ENCODE peak calls at places on chromosomes 7 and 10, in four cellular contexts. P, N, A and E are unnamed samples.

GRCh38 chr10:6044060-6044459 is 18.1 kb downstream of the IL2RA start:
- DNase-seq in P (no peak), N (no peak), A (no peak), E (no peak)

GRCh38 chr10:49700997-49701396 is 21.5 kb downstream of the C10orf53 start:
- DNase-seq in P (no peak), N (no peak), A (no peak), E (no peak)

GRCh38 chr7:51289608-51290370 is 26.8 kb downstream of the COBL start:
- DNase-seq in P (no peak), N (no peak), A (no peak), E (no peak)

GRCh38 chr10:7955446-7955845 is 99.0 kb upstream of the GATA3 start:
- DNase-seq in P (no peak), N (no peak), A (no peak), E (no peak)

GRCh38 chr7:151796091-151796870 is 80.6 kb downstream of the PRKAG2 start:
- DNase-seq in P (no peak), N (peak), A (no peak), E (no peak)

GRCh38 chr7:13800694-13801448 is 188.6 kb downstream of the ETV1 start:
- DNase-seq in P (no peak), N (no peak), A (no peak), E (no peak)

GRCh38 chr7:130872756-130873448 is 138.9 kb upstream of the KLF14 start:
- DNase-seq in P (no peak), N (no peak), A (no peak), E (no peak)

GRCh38 chr7:45082031-45082830 is 6.5 kb downstream of the NACAD start:
- DNase-seq in P (no peak), N (no peak), A (no peak), E (no peak)

GRCh38 chr7:35384761-35385700 is 131.1 kb upstream of the TBX20 start:
- DNase-seq in P (no peak), N (no peak), A (no peak), E (no peak)

GRCh38 chr7:105816954-105817615 is 59.3 kb downstream of the ATXN7L1 start:
- DNase-seq in P (no peak), N (no peak), A (no peak), E (no peak)

GRCh38 chr7:73971701-73972341 is 56.2 kb upstream of the ELN start:
- DNase-seq in P (no peak), N (no peak), A (no peak), E (no peak)

GRCh38 chr7:50792342-50793114 is 9.8 kb upstream of the GRB10 start:
- DNase-seq in P (no peak), N (peak), A (no peak), E (no peak)

GRCh38 chr10:73887038-73888015 is 13.0 kb upstream of the CAMK2G start:
- DNase-seq in P (no peak), N (no peak), A (no peak), E (no peak)

GRCh38 chr10:58856508-58857240 is 319.8 kb upstream of the PHYHIPL start:
- DNase-seq in P (no peak), N (no peak), A (no peak), E (no peak)

DNA sequence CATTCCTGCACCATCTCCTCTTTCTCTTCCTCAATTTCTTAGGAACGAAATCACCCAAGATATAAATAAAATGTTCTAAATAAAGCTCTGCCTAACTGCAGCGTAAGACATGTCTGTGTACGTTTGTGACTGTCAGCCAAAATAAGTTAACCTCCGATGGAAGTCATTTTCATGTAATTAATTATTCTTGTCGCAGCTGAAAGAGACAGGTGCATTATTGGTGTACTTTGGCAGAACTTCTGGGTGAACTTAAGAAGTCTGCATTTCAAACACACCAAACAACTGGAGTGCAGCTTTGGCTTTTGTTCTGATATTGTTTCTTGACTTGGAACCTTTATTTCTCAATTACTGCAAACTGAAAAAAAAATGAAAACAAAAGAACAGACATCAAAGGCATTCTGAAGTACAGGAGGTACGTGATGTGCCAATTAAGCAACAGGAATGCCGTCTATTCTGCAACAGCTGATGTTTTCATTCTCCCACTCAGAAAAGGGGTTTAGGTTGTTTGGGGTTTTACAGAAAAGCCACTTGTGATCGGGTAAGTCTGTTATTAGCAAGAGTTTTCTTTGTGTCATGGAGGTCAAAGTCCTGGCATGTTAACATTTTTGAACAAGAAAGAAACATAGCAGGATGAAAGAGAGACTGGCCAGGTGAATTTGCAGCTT is 82.4 kb upstream of the SDK1 start:
- DNase-seq in P (no peak), N (no peak), A (no peak), E (no peak)
- TF ChIP-seq SPI1 in P (no peak), N (no peak), A (no peak), E (no peak)

DNA sequence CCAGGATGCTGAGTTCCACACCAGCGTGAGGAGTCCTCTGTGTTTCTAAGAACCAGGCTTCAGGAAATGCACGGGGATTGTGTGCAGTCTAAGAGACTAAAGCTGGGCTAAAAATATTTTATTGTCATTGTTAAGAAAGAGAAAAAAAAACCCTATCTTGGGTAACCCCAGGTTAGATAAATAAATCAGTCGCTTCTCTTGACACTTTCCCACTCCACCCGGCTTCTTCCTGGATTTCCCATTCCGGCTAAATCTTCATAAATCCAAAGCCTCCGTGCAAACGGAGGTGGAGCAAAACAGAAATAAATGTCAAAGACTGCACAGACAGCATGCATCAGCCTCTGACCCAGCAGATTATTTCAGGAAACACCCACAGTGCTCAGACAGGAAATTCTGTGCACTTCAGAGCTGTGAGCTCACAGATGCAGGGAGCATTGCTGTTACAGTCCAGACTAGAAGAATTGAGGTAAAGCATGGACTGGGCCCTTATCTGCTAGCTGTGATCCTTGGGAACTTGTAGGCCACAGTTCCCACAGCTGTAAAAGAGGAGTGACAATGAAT is 44.8 kb upstream of the GRID1 start:
- DNase-seq in P (no peak), N (no peak), A (peak), E (peak)
- TF ChIP-seq POLR2AphosphoS5 in P (no peak), N (no peak), A (peak), E (no peak)

GRCh38 chr10:35422236-35422635 is 85.9 kb downstream of the CCNY start:
- DNase-seq in P (no peak), N (no peak), A (no peak), E (no peak)
- TF ChIP-seq SPI1 in P (no peak), N (no peak), A (no peak), E (no peak)

GRCh38 chr7:28998110-28998509 is 40.0 kb upstream of the TRIL start:
- DNase-seq in P (no peak), N (no peak), A (no peak), E (no peak)
- TF ChIP-seq POLR2AphosphoS5 in P (no peak), N (no peak), A (no peak), E (no peak)

GRCh38 chr10:85790155-85790789 is 576.3 kb downstream of the GRID1 start:
- DNase-seq in P (no peak), N (no peak), A (no peak), E (no peak)

GRCh38 chr10:85789125-85789524 is 577.5 kb downstream of the GRID1 start:
- DNase-seq in P (no peak), N (no peak), A (no peak), E (no peak)

GRCh38 chr10:85794553-85794952 is 572.0 kb downstream of the GRID1 start:
- DNase-seq in P (no peak), N (no peak), A (no peak), E (no peak)

GRCh38 chr10:85792533-85792858 is 574.1 kb downstream of the GRID1 start:
- DNase-seq in P (no peak), N (no peak), A (no peak), E (no peak)

GRCh38 chr10:85791846-85792532 is 574.6 kb downstream of the GRID1 start:
- DNase-seq in P (no peak), N (no peak), A (no peak), E (no peak)
- TF ChIP-seq SPI1 in P (no peak), N (no peak), A (no peak), E (no peak)

DNA sequence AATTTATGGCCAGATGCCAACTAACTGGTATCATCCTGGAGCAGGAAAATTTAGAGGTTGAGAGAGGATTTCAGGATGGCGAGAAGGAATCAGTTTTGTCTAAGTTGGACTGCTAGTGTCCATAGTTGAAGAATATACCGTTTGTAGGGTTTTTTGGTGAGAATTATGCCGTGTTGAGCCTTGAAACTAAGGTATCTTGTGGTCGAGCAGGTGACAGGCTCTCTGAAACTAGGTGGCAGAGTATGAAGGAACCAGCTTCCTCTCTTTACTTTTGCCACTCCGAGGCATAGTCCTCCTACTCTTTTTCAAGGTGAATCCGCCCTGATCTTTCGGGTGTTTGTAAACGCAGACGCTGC is 9.7 kb downstream of the MDFIC start:
- DNase-seq in P (no peak), N (no peak), A (no peak), E (peak)
- TF ChIP-seq POLR2AphosphoS5 in P (no peak), N (no peak), A (peak), E (no peak)